ENCODE peak calls at places on chromosome 9, in ten cellular contexts. One of them, this sample, is unnamed.

GRCh38 chr9:122227576-122227903 is 1.2 kb downstream of the LHX6 start:
- DNase-seq in right atrium auricular region: no peak
- DNase-seq in HCEC 1CT: no peak
- DNase-seq in fibroblast of the conjunctiva: no peak
- DNase-seq in head of caudate nucleus: no peak
- DNase-seq in stimulated activated CD8-positive, alpha-beta memory T cell treated with anti-CD3 and anti-CD28 coated beads, Interleukin-4, amount 100 ng/mL, for 24 hours: no peak
- DNase-seq in amniotic epithelial cell: no peak
- DNase-seq in spleen: no peak
- DNase-seq in NCI-H1417 treated with DMSO at 0.1 percent for 48 hours: no peak
- DNase-seq in AG08395: no peak
- DNase-seq in this sample: no peak

GRCh38 chr9:35845824-35846771 is 17.1 kb downstream of the TMEM8B start:
- DNase-seq in fibroblast of the conjunctiva: no peak
- DNase-seq in HCEC 1CT: no peak
- DNase-seq in right atrium auricular region: no peak
- DNase-seq in amniotic epithelial cell: no peak
- DNase-seq in head of caudate nucleus: peak; percentile 32
- DNase-seq in stimulated activated CD8-positive, alpha-beta memory T cell treated with anti-CD3 and anti-CD28 coated beads, Interleukin-4, amount 100 ng/mL, for 24 hours: no peak
- DNase-seq in NCI-H1417 treated with DMSO at 0.1 percent for 48 hours: no peak
- DNase-seq in AG08395: no peak
- DNase-seq in spleen: peak; percentile 82
- DNase-seq in this sample: no peak

GRCh38 chr9:134469041-134469875 is 143.0 kb downstream of the RXRA start:
- DNase-seq in NCI-H1417 treated with DMSO at 0.1 percent for 48 hours: no peak
- DNase-seq in amniotic epithelial cell: peak; percentile 52
- DNase-seq in fibroblast of the conjunctiva: peak; percentile 12
- DNase-seq in AG08395: peak; percentile 44
- DNase-seq in right atrium auricular region: peak; percentile 75
- DNase-seq in HCEC 1CT: no peak
- DNase-seq in spleen: no peak
- DNase-seq in stimulated activated CD8-positive, alpha-beta memory T cell treated with anti-CD3 and anti-CD28 coated beads, Interleukin-4, amount 100 ng/mL, for 24 hours: no peak
- DNase-seq in head of caudate nucleus: no peak
- DNase-seq in this sample: no peak

GRCh38 chr9:100652850-100653249 is 75.0 kb downstream of the CAVIN4 start:
- DNase-seq in NCI-H1417 treated with DMSO at 0.1 percent for 48 hours: peak; percentile 40
- DNase-seq in stimulated activated CD8-positive, alpha-beta memory T cell treated with anti-CD3 and anti-CD28 coated beads, Interleukin-4, amount 100 ng/mL, for 24 hours: no peak
- DNase-seq in head of caudate nucleus: peak; percentile 72
- DNase-seq in HCEC 1CT: no peak
- DNase-seq in fibroblast of the conjunctiva: no peak
- DNase-seq in amniotic epithelial cell: no peak
- DNase-seq in right atrium auricular region: no peak
- DNase-seq in spleen: no peak
- DNase-seq in AG08395: no peak
- DNase-seq in this sample: no peak

GRCh38 chr9:127783111-127783621 is 2.7 kb upstream of the CDK9 start:
- DNase-seq in AG08395: no peak
- DNase-seq in stimulated activated CD8-positive, alpha-beta memory T cell treated with anti-CD3 and anti-CD28 coated beads, Interleukin-4, amount 100 ng/mL, for 24 hours: peak; percentile 61
- DNase-seq in NCI-H1417 treated with DMSO at 0.1 percent for 48 hours: no peak
- DNase-seq in amniotic epithelial cell: no peak
- DNase-seq in fibroblast of the conjunctiva: no peak
- DNase-seq in spleen: peak; percentile 96
- DNase-seq in head of caudate nucleus: peak; percentile 21
- DNase-seq in right atrium auricular region: no peak
- DNase-seq in HCEC 1CT: no peak
- DNase-seq in this sample: no peak

GRCh38 chr9:81964216-81965171 is 21.2 kb downstream of the SPATA31D3 start:
- DNase-seq in right atrium auricular region: no peak
- DNase-seq in AG08395: peak; percentile 60
- DNase-seq in spleen: no peak
- DNase-seq in HCEC 1CT: peak; percentile 9
- DNase-seq in fibroblast of the conjunctiva: peak; percentile 22
- DNase-seq in amniotic epithelial cell: peak; percentile 17
- DNase-seq in head of caudate nucleus: no peak
- DNase-seq in stimulated activated CD8-positive, alpha-beta memory T cell treated with anti-CD3 and anti-CD28 coated beads, Interleukin-4, amount 100 ng/mL, for 24 hours: no peak
- DNase-seq in NCI-H1417 treated with DMSO at 0.1 percent for 48 hours: no peak
- DNase-seq in this sample: no peak

GRCh38 chr9:101442248-101443136 is 6.9 kb upstream of the ALDOB start:
- DNase-seq in amniotic epithelial cell: no peak
- DNase-seq in fibroblast of the conjunctiva: no peak
- DNase-seq in HCEC 1CT: no peak
- DNase-seq in stimulated activated CD8-positive, alpha-beta memory T cell treated with anti-CD3 and anti-CD28 coated beads, Interleukin-4, amount 100 ng/mL, for 24 hours: no peak
- DNase-seq in NCI-H1417 treated with DMSO at 0.1 percent for 48 hours: no peak
- DNase-seq in right atrium auricular region: no peak
- DNase-seq in head of caudate nucleus: no peak
- DNase-seq in spleen: no peak
- DNase-seq in AG08395: no peak
- DNase-seq in this sample: no peak

GRCh38 chr9:131015112-131015511 is 6.1 kb downstream of the LAMC3 start:
- DNase-seq in amniotic epithelial cell: no peak
- DNase-seq in NCI-H1417 treated with DMSO at 0.1 percent for 48 hours: no peak
- DNase-seq in spleen: no peak
- DNase-seq in HCEC 1CT: no peak
- DNase-seq in right atrium auricular region: no peak
- DNase-seq in head of caudate nucleus: no peak
- DNase-seq in AG08395: no peak
- DNase-seq in fibroblast of the conjunctiva: no peak
- DNase-seq in stimulated activated CD8-positive, alpha-beta memory T cell treated with anti-CD3 and anti-CD28 coated beads, Interleukin-4, amount 100 ng/mL, for 24 hours: no peak
- DNase-seq in this sample: no peak

GRCh38 chr9:90054810-90055209 is 450.0 kb downstream of the GADD45G start:
- DNase-seq in AG08395: no peak
- DNase-seq in NCI-H1417 treated with DMSO at 0.1 percent for 48 hours: no peak
- DNase-seq in fibroblast of the conjunctiva: no peak
- DNase-seq in stimulated activated CD8-positive, alpha-beta memory T cell treated with anti-CD3 and anti-CD28 coated beads, Interleukin-4, amount 100 ng/mL, for 24 hours: no peak
- DNase-seq in amniotic epithelial cell: no peak
- DNase-seq in HCEC 1CT: no peak
- DNase-seq in spleen: no peak
- DNase-seq in right atrium auricular region: no peak
- DNase-seq in head of caudate nucleus: no peak
- DNase-seq in this sample: no peak

GRCh38 chr9:4022435-4023067 is 277.3 kb downstream of the GLIS3 start:
- DNase-seq in fibroblast of the conjunctiva: no peak
- DNase-seq in right atrium auricular region: no peak
- DNase-seq in amniotic epithelial cell: peak; percentile 37
- DNase-seq in spleen: no peak
- DNase-seq in AG08395: no peak
- DNase-seq in HCEC 1CT: no peak
- DNase-seq in head of caudate nucleus: no peak
- DNase-seq in stimulated activated CD8-positive, alpha-beta memory T cell treated with anti-CD3 and anti-CD28 coated beads, Interleukin-4, amount 100 ng/mL, for 24 hours: no peak
- DNase-seq in NCI-H1417 treated with DMSO at 0.1 percent for 48 hours: no peak
- DNase-seq in this sample: no peak

GRCh38 chr9:117737721-117738226 is 33.6 kb downstream of the TLR4 start:
- DNase-seq in stimulated activated CD8-positive, alpha-beta memory T cell treated with anti-CD3 and anti-CD28 coated beads, Interleukin-4, amount 100 ng/mL, for 24 hours: no peak
- DNase-seq in NCI-H1417 treated with DMSO at 0.1 percent for 48 hours: no peak
- DNase-seq in amniotic epithelial cell: no peak
- DNase-seq in fibroblast of the conjunctiva: no peak
- DNase-seq in AG08395: peak; percentile 13
- DNase-seq in head of caudate nucleus: peak; percentile 85
- DNase-seq in HCEC 1CT: no peak
- DNase-seq in right atrium auricular region: no peak
- DNase-seq in spleen: no peak
- DNase-seq in this sample: peak; percentile 66

GRCh38 chr9:125532412-125532811 is 174.6 kb downstream of the MAPKAP1 start:
- DNase-seq in amniotic epithelial cell: peak; percentile 45
- DNase-seq in stimulated activated CD8-positive, alpha-beta memory T cell treated with anti-CD3 and anti-CD28 coated beads, Interleukin-4, amount 100 ng/mL, for 24 hours: no peak
- DNase-seq in HCEC 1CT: peak; percentile 61
- DNase-seq in head of caudate nucleus: no peak
- DNase-seq in NCI-H1417 treated with DMSO at 0.1 percent for 48 hours: no peak
- DNase-seq in fibroblast of the conjunctiva: no peak
- DNase-seq in spleen: no peak
- DNase-seq in AG08395: no peak
- DNase-seq in right atrium auricular region: no peak
- DNase-seq in this sample: no peak

GRCh38 chr9:98869866-98870265 is 62.4 kb downstream of the GALNT12 start:
- DNase-seq in head of caudate nucleus: no peak
- DNase-seq in amniotic epithelial cell: no peak
- DNase-seq in HCEC 1CT: no peak
- DNase-seq in stimulated activated CD8-positive, alpha-beta memory T cell treated with anti-CD3 and anti-CD28 coated beads, Interleukin-4, amount 100 ng/mL, for 24 hours: no peak
- DNase-seq in right atrium auricular region: no peak
- DNase-seq in spleen: no peak
- DNase-seq in NCI-H1417 treated with DMSO at 0.1 percent for 48 hours: no peak
- DNase-seq in AG08395: no peak
- DNase-seq in fibroblast of the conjunctiva: no peak
- DNase-seq in this sample: no peak

GRCh38 chr9:35649431-35650340 is 1.0 kb downstream of the SIT1 start:
- DNase-seq in head of caudate nucleus: peak; percentile 14
- DNase-seq in stimulated activated CD8-positive, alpha-beta memory T cell treated with anti-CD3 and anti-CD28 coated beads, Interleukin-4, amount 100 ng/mL, for 24 hours: no peak
- DNase-seq in HCEC 1CT: no peak
- DNase-seq in NCI-H1417 treated with DMSO at 0.1 percent for 48 hours: no peak
- DNase-seq in right atrium auricular region: no peak
- DNase-seq in fibroblast of the conjunctiva: no peak
- DNase-seq in AG08395: no peak
- DNase-seq in amniotic epithelial cell: no peak
- DNase-seq in spleen: peak; percentile 84
- DNase-seq in this sample: no peak

GRCh38 chr9:4020038-4020746 is 279.7 kb downstream of the GLIS3 start:
- DNase-seq in fibroblast of the conjunctiva: no peak
- DNase-seq in NCI-H1417 treated with DMSO at 0.1 percent for 48 hours: no peak
- DNase-seq in stimulated activated CD8-positive, alpha-beta memory T cell treated with anti-CD3 and anti-CD28 coated beads, Interleukin-4, amount 100 ng/mL, for 24 hours: no peak
- DNase-seq in AG08395: no peak
- DNase-seq in right atrium auricular region: no peak
- DNase-seq in amniotic epithelial cell: peak; percentile 50
- DNase-seq in head of caudate nucleus: no peak
- DNase-seq in spleen: no peak
- DNase-seq in HCEC 1CT: no peak
- DNase-seq in this sample: no peak

GRCh38 chr9:134625361-134626140 is 16.1 kb upstream of the COL5A1 start:
- DNase-seq in NCI-H1417 treated with DMSO at 0.1 percent for 48 hours: no peak
- DNase-seq in amniotic epithelial cell: peak; percentile 89
- DNase-seq in fibroblast of the conjunctiva: no peak
- DNase-seq in AG08395: no peak
- DNase-seq in head of caudate nucleus: no peak
- DNase-seq in stimulated activated CD8-positive, alpha-beta memory T cell treated with anti-CD3 and anti-CD28 coated beads, Interleukin-4, amount 100 ng/mL, for 24 hours: no peak
- DNase-seq in HCEC 1CT: no peak
- DNase-seq in right atrium auricular region: no peak
- DNase-seq in spleen: peak; percentile 37
- DNase-seq in this sample: no peak

GRCh38 chr9:70080481-70081119 is 37.0 kb downstream of the MAMDC2 start:
- DNase-seq in spleen: no peak
- DNase-seq in NCI-H1417 treated with DMSO at 0.1 percent for 48 hours: peak; percentile 61
- DNase-seq in right atrium auricular region: peak; percentile 81
- DNase-seq in head of caudate nucleus: peak; percentile 10
- DNase-seq in fibroblast of the conjunctiva: peak; percentile 79
- DNase-seq in stimulated activated CD8-positive, alpha-beta memory T cell treated with anti-CD3 and anti-CD28 coated beads, Interleukin-4, amount 100 ng/mL, for 24 hours: no peak
- DNase-seq in HCEC 1CT: peak; percentile 76
- DNase-seq in amniotic epithelial cell: peak; percentile 71
- DNase-seq in AG08395: peak; percentile 55
- DNase-seq in this sample: no peak

GRCh38 chr9:76082062-76082461 is 191.6 kb downstream of the PCSK5 start:
- DNase-seq in right atrium auricular region: no peak
- DNase-seq in head of caudate nucleus: no peak
- DNase-seq in spleen: no peak
- DNase-seq in stimulated activated CD8-positive, alpha-beta memory T cell treated with anti-CD3 and anti-CD28 coated beads, Interleukin-4, amount 100 ng/mL, for 24 hours: no peak
- DNase-seq in fibroblast of the conjunctiva: no peak
- DNase-seq in HCEC 1CT: no peak
- DNase-seq in AG08395: no peak
- DNase-seq in NCI-H1417 treated with DMSO at 0.1 percent for 48 hours: no peak
- DNase-seq in amniotic epithelial cell: no peak
- DNase-seq in this sample: no peak

GRCh38 chr9:94014066-94014654 is 59.0 kb upstream of the BARX1 start:
- DNase-seq in spleen: no peak
- DNase-seq in NCI-H1417 treated with DMSO at 0.1 percent for 48 hours: no peak
- DNase-seq in right atrium auricular region: no peak
- DNase-seq in stimulated activated CD8-positive, alpha-beta memory T cell treated with anti-CD3 and anti-CD28 coated beads, Interleukin-4, amount 100 ng/mL, for 24 hours: no peak
- DNase-seq in amniotic epithelial cell: peak; percentile 47
- DNase-seq in fibroblast of the conjunctiva: peak; percentile 21
- DNase-seq in AG08395: peak; percentile 60
- DNase-seq in head of caudate nucleus: no peak
- DNase-seq in HCEC 1CT: peak; percentile 32
- DNase-seq in this sample: no peak

GRCh38 chr9:76887003-76887821 is 18.7 kb downstream of the PRUNE2 start:
- DNase-seq in head of caudate nucleus: no peak
- DNase-seq in fibroblast of the conjunctiva: no peak
- DNase-seq in HCEC 1CT: no peak
- DNase-seq in stimulated activated CD8-positive, alpha-beta memory T cell treated with anti-CD3 and anti-CD28 coated beads, Interleukin-4, amount 100 ng/mL, for 24 hours: no peak
- DNase-seq in right atrium auricular region: no peak
- DNase-seq in amniotic epithelial cell: no peak
- DNase-seq in AG08395: peak; percentile 53
- DNase-seq in spleen: no peak
- DNase-seq in NCI-H1417 treated with DMSO at 0.1 percent for 48 hours: no peak
- DNase-seq in this sample: no peak

GRCh38 chr9:137575382-137575724 is 3.4 kb downstream of the DPH7 start:
- DNase-seq in head of caudate nucleus: peak; percentile 29
- DNase-seq in spleen: no peak
- DNase-seq in AG08395: no peak
- DNase-seq in right atrium auricular region: no peak
- DNase-seq in NCI-H1417 treated with DMSO at 0.1 percent for 48 hours: no peak
- DNase-seq in stimulated activated CD8-positive, alpha-beta memory T cell treated with anti-CD3 and anti-CD28 coated beads, Interleukin-4, amount 100 ng/mL, for 24 hours: no peak
- DNase-seq in fibroblast of the conjunctiva: no peak
- DNase-seq in HCEC 1CT: no peak
- DNase-seq in amniotic epithelial cell: peak; percentile 71
- DNase-seq in this sample: no peak

GRCh38 chr9:136679431-136679941 is 7.8 kb downstream of the AGPAT2 start:
- DNase-seq in right atrium auricular region: peak; percentile 79
- DNase-seq in stimulated activated CD8-positive, alpha-beta memory T cell treated with anti-CD3 and anti-CD28 coated beads, Interleukin-4, amount 100 ng/mL, for 24 hours: no peak
- DNase-seq in AG08395: no peak
- DNase-seq in fibroblast of the conjunctiva: no peak
- DNase-seq in HCEC 1CT: no peak
- DNase-seq in head of caudate nucleus: no peak
- DNase-seq in spleen: no peak
- DNase-seq in NCI-H1417 treated with DMSO at 0.1 percent for 48 hours: no peak
- DNase-seq in amniotic epithelial cell: peak; percentile 71
- DNase-seq in this sample: peak; percentile 75

GRCh38 chr9:132160802-132161742 is 786 bp upstream of the NTNG2 start:
- DNase-seq in right atrium auricular region: no peak
- DNase-seq in amniotic epithelial cell: peak; percentile 87
- DNase-seq in stimulated activated CD8-positive, alpha-beta memory T cell treated with anti-CD3 and anti-CD28 coated beads, Interleukin-4, amount 100 ng/mL, for 24 hours: peak; percentile 47
- DNase-seq in head of caudate nucleus: no peak
- DNase-seq in spleen: peak; percentile 82
- DNase-seq in NCI-H1417 treated with DMSO at 0.1 percent for 48 hours: no peak
- DNase-seq in AG08395: peak; percentile 62
- DNase-seq in HCEC 1CT: peak; percentile 70
- DNase-seq in fibroblast of the conjunctiva: peak; percentile 29
- DNase-seq in this sample: no peak

GRCh38 chr9:122095010-122095767 is 2.1 kb upstream of the TTLL11 start:
- DNase-seq in HCEC 1CT: peak; percentile 48
- DNase-seq in spleen: no peak
- DNase-seq in AG08395: no peak
- DNase-seq in fibroblast of the conjunctiva: peak; percentile 35
- DNase-seq in right atrium auricular region: peak; percentile 75
- DNase-seq in head of caudate nucleus: peak; percentile 54
- DNase-seq in amniotic epithelial cell: peak; percentile 59
- DNase-seq in NCI-H1417 treated with DMSO at 0.1 percent for 48 hours: no peak
- DNase-seq in stimulated activated CD8-positive, alpha-beta memory T cell treated with anti-CD3 and anti-CD28 coated beads, Interleukin-4, amount 100 ng/mL, for 24 hours: peak; percentile 12
- DNase-seq in this sample: no peak

GRCh38 chr9:136312436-136312835 is 8.5 kb upstream of the CCDC187 start:
- DNase-seq in head of caudate nucleus: peak; percentile 71
- DNase-seq in spleen: no peak
- DNase-seq in amniotic epithelial cell: peak; percentile 40
- DNase-seq in fibroblast of the conjunctiva: peak; percentile 18
- DNase-seq in AG08395: peak; percentile 88
- DNase-seq in stimulated activated CD8-positive, alpha-beta memory T cell treated with anti-CD3 and anti-CD28 coated beads, Interleukin-4, amount 100 ng/mL, for 24 hours: peak; percentile 30
- DNase-seq in HCEC 1CT: no peak
- DNase-seq in NCI-H1417 treated with DMSO at 0.1 percent for 48 hours: no peak
- DNase-seq in right atrium auricular region: no peak
- DNase-seq in this sample: no peak

GRCh38 chr9:136578915-136579637 is 33.2 kb upstream of the NOTCH1 start:
- DNase-seq in head of caudate nucleus: no peak
- DNase-seq in right atrium auricular region: no peak
- DNase-seq in stimulated activated CD8-positive, alpha-beta memory T cell treated with anti-CD3 and anti-CD28 coated beads, Interleukin-4, amount 100 ng/mL, for 24 hours: no peak
- DNase-seq in NCI-H1417 treated with DMSO at 0.1 percent for 48 hours: no peak
- DNase-seq in AG08395: no peak
- DNase-seq in spleen: no peak
- DNase-seq in fibroblast of the conjunctiva: no peak
- DNase-seq in HCEC 1CT: no peak
- DNase-seq in amniotic epithelial cell: no peak
- DNase-seq in this sample: no peak

This sample was measured in gastrocnemius medialis.